ENCODE peak calls at places on chromosomes 12 and 14, in five cellular contexts. B, M, W, N and Q are unnamed samples.

GRCh38 chr12:42442328-42442759 is 116.4 kb downstream of the PPHLN1 start:
- DNase-seq in B (no peak), M (no peak), W (no peak), N (no peak), Q (no peak)

GRCh38 chr14:51453869-51454268 is 197.8 kb upstream of the FRMD6 start:
- DNase-seq in B (no peak), M (no peak), W (no peak), N (no peak), Q (no peak)

GRCh38 chr14:93788557-93789365 is 476 bp upstream of the PRIMA1 start:
- DNase-seq in B (no peak), M (no peak), W (no peak), N (no peak), Q (peak)

GRCh38 chr14:91258021-91258618 is 13.6 kb upstream of the GPR68 start:
- DNase-seq in B (no peak), M (no peak), W (peak), N (peak), Q (no peak)

GRCh38 chr14:64698899-64699298 is 5.3 kb upstream of the PLEKHG3 start:
- DNase-seq in B (peak), M (no peak), W (no peak), N (no peak), Q (no peak)

GRCh38 chr14:74019408-74019714 is 212 bp downstream of the BBOF1 start:
- DNase-seq in B (no peak), M (no peak), W (no peak), N (no peak), Q (no peak)

GRCh38 chr14:72975776-72976175 is 49.5 kb downstream of the DCAF4 start:
- DNase-seq in B (no peak), M (no peak), W (peak), N (no peak), Q (no peak)

GRCh38 chr12:109475993-109476806 is 900 bp downstream of the KCTD10 start:
- DNase-seq in B (no peak), M (no peak), W (no peak), N (no peak), Q (no peak)

GRCh38 chr14:69259531-69260245 is at the start of gene GALNT16:
- DNase-seq in B (no peak), M (no peak), W (no peak), N (no peak), Q (no peak)

GRCh38 chr14:37753459-37753858 is 158.0 kb downstream of the TTC6 start:
- DNase-seq in B (no peak), M (no peak), W (no peak), N (peak), Q (no peak)

GRCh38 chr12:48954781-48955501 is 2.3 kb downstream of the ARF3 start:
- DNase-seq in B (peak), M (no peak), W (no peak), N (no peak), Q (no peak)

GRCh38 chr12:72323881-72324280 is 51.7 kb downstream of the TRHDE start:
- DNase-seq in B (no peak), M (no peak), W (no peak), N (no peak), Q (no peak)

GRCh38 chr12:47747115-47747514 is 11.6 kb downstream of the RAPGEF3 start:
- DNase-seq in B (no peak), M (no peak), W (no peak), N (no peak), Q (no peak)

GRCh38 chr14:104326848-104327247 is 188.5 kb downstream of the KIF26A start:
- DNase-seq in B (no peak), M (no peak), W (no peak), N (no peak), Q (no peak)

GRCh38 chr14:104600141-104600643 is 4.4 kb downstream of the TMEM179 start:
- DNase-seq in B (no peak), M (no peak), W (no peak), N (no peak), Q (no peak)

GRCh38 chr12:120887253-120888043 is 16.7 kb downstream of the SPPL3 start:
- DNase-seq in B (no peak), M (no peak), W (no peak), N (no peak), Q (no peak)

GRCh38 chr12:5073838-5074237 is 30.2 kb downstream of the KCNA5 start:
- DNase-seq in B (no peak), M (no peak), W (no peak), N (peak), Q (no peak)

GRCh38 chr12:29983917-29984316 is 200.2 kb upstream of the TMTC1 start:
- DNase-seq in B (no peak), M (no peak), W (no peak), N (no peak), Q (no peak)

GRCh38 chr12:104566244-104566993 is 109.7 kb downstream of the CHST11 start:
- DNase-seq in B (no peak), M (no peak), W (no peak), N (no peak), Q (no peak)